ENCODE peak calls at places on chromosome 6, in ten cellular contexts. Y is SK-N-MC, C is small intestine, G is hepatocyte, Z is Peyer's patch, A is stomach, H is tibial artery, K is psoas muscle, X is vagina, W is IMR-90. T is an unnamed sample.

GRCh38 chr6:87817226-87817625 is 115.2 kb upstream of the AKIRIN2 start:
- DNase-seq in Z (no peak), A (no peak), H (no peak), C (no peak), X (no peak), Y (no peak), K (no peak), G (no peak), W (no peak), T (no peak)

GRCh38 chr6:83574783-83575182 is 62.4 kb downstream of the PRSS35 start:
- DNase-seq in Z (no peak), W (no peak), X (no peak), Y (no peak), G (no peak), K (no peak), A (no peak), H (no peak), C (no peak), T (no peak)

GRCh38 chr6:6660339-6661045 is 72.0 kb downstream of the LY86 start:
- DNase-seq in C (no peak), G (no peak), Y (no peak), X (peak; percentile 70), W (no peak), A (no peak), Z (no peak), K (no peak), H (no peak), T (no peak)

GRCh38 chr6:155187096-155187495 is 76.7 kb upstream of the CLDN20 start:
- DNase-seq in H (no peak), C (no peak), X (no peak), K (no peak), W (no peak), Y (no peak), G (no peak), A (no peak), Z (no peak), T (no peak)

GRCh38 chr6:2768125-2768524 is 2.9 kb downstream of the WRNIP1 start:
- DNase-seq in W (no peak), A (no peak), C (no peak), Z (no peak), Y (no peak), K (no peak), X (no peak), H (no peak), G (no peak), T (no peak)

GRCh38 chr6:139271056-139271455 is 20.7 kb downstream of the TXLNB start:
- DNase-seq in Z (no peak), X (no peak), K (no peak), A (no peak), G (no peak), Y (no peak), H (no peak), C (no peak), W (peak; percentile 77), T (no peak)

GRCh38 chr6:34068462-34069044 is 77.3 kb downstream of the GRM4 start:
- DNase-seq in C (no peak), G (no peak), W (no peak), A (no peak), X (no peak), K (no peak), Z (no peak), H (no peak), Y (no peak), T (no peak)

GRCh38 chr6:143589162-143589561 is 77.6 kb upstream of the FUCA2 start:
- DNase-seq in Z (no peak), C (no peak), W (no peak), X (no peak), H (no peak), G (no peak), A (no peak), K (no peak), Y (no peak), T (no peak)

GRCh38 chr6:11766056-11766455 is 12.5 kb downstream of the ADTRP start:
- DNase-seq in G (no peak), H (no peak), C (no peak), K (no peak), A (no peak), Y (no peak), X (no peak), W (peak; percentile 54), Z (no peak), T (no peak)

GRCh38 chr6:41858703-41859102 is 36.5 kb downstream of the USP49 start:
- DNase-seq in W (no peak), K (no peak), X (no peak), H (no peak), A (no peak), G (no peak), Y (no peak), Z (no peak), C (no peak), T (no peak)

GRCh38 chr6:33165581-33166258 is 26.5 kb downstream of the COL11A2 start:
- DNase-seq in K (no peak), A (no peak), Z (no peak), H (no peak), C (no peak), X (no peak), G (no peak), Y (no peak), W (no peak), T (no peak)

GRCh38 chr6:52497652-52498408 is 77.7 kb downstream of the EFHC1 start:
- DNase-seq in C (no peak), Y (no peak), X (no peak), G (no peak), Z (no peak), W (peak; percentile 58), A (no peak), H (no peak), K (no peak), T (no peak)

GRCh38 chr6:2865270-2866182 is 23.9 kb upstream of the SERPINB1 start:
- DNase-seq in K (no peak), G (no peak), Y (no peak), A (no peak), C (peak; percentile 71), Z (no peak), H (no peak), W (peak; percentile 58), X (no peak), T (no peak)

GRCh38 chr6:25403150-25403549 is 124.0 kb downstream of the CARMIL1 start:
- DNase-seq in W (no peak), X (no peak), H (no peak), Y (no peak), K (no peak), C (no peak), A (no peak), Z (no peak), G (no peak), T (no peak)

GRCh38 chr6:21357262-21357661 is 236.3 kb upstream of the SOX4 start:
- DNase-seq in Y (no peak), G (no peak), H (no peak), K (no peak), W (no peak), Z (no peak), X (no peak), C (no peak), A (no peak), T (no peak)

GRCh38 chr6:124512431-124512830 is 449.8 kb upstream of the RNF217 start:
- DNase-seq in Z (no peak), K (no peak), G (no peak), W (no peak), X (no peak), H (no peak), C (no peak), Y (no peak), A (no peak), T (no peak)

GRCh38 chr6:65155083-65155482 is 551.9 kb downstream of the EYS start:
- DNase-seq in H (no peak), W (no peak), A (no peak), Z (no peak), K (no peak), C (no peak), X (no peak), G (no peak), Y (no peak), T (no peak)

GRCh38 chr6:152085533-152085932 is 278.1 kb downstream of the ESR1 start:
- DNase-seq in A (no peak), W (peak; percentile 24), Y (no peak), X (no peak), Z (no peak), C (no peak), H (no peak), G (no peak), K (no peak), T (no peak)

GRCh38 chr6:170448745-170449144 is 104.4 kb downstream of the PSMB1 start:
- DNase-seq in K (no peak), W (no peak), Z (peak; percentile 25), A (no peak), H (no peak), X (no peak), C (no peak), G (no peak), Y (no peak), T (no peak)

GRCh38 chr6:51299649-51300380 is 481.1 kb downstream of the TFAP2B start:
- DNase-seq in H (no peak), A (no peak), X (no peak), G (no peak), W (no peak), Y (no peak), Z (no peak), K (no peak), C (no peak), T (no peak)
- H3K27ac ChIP-seq in H (no peak overlapping the region), A (no peak overlapping the region), X (no peak overlapping the region), G (no peak overlapping the region), W (no peak overlapping the region), Y (no peak overlapping the region), Z (no peak overlapping the region), K (no peak overlapping the region), C (no peak overlapping the region), T (no peak overlapping the region)

GRCh38 chr6:327538-328183 is 35.4 kb downstream of the DUSP22 start:
- DNase-seq in H (no peak), G (no peak), Z (no peak), C (no peak), K (no peak), Y (no peak), W (peak; percentile 35), X (no peak), A (no peak), T (no peak)
- H3K4me3 ChIP-seq in H (no peak overlapping the region), G (no peak overlapping the region), Z (no peak overlapping the region), C (no peak overlapping the region), K (no peak overlapping the region), Y (no peak overlapping the region), W (no peak overlapping the region), X (no peak overlapping the region), A (no peak overlapping the region), T (no peak overlapping the region)

DNA sequence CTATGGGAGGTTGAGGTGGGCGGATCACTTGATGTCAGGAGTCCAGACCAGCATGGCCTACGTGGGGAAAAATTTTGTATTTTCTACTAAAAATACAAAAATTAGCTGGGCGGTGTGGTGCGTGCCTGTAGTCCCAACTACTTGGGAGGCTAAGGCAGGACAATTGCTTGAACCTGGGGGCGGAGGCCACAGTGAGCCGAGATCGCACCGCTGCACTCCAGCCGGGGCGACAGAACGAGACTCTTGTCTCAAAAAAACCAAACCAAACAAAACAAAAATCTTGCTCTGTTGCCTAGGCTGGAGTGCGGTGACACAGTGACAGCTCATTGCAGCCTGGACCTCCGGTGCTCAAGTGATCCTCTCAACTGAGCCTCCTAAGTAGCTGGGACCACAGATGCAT is 16.2 kb downstream of the OR2W1 start:
- DNase-seq in W (no peak), G (no peak), K (no peak), A (no peak), H (no peak), C (no peak), Y (no peak), X (no peak), Z (no peak), T (no peak)
- H3K27ac ChIP-seq in W (no peak overlapping the region), G (no peak overlapping the region), K (no peak overlapping the region), A (no peak overlapping the region), H (no peak overlapping the region), C (no peak overlapping the region), Y (no peak overlapping the region), X (no peak overlapping the region), Z (no peak overlapping the region), T (no peak overlapping the region)

GRCh38 chr6:56552212-56553130 is 90.2 kb downstream of the DST start:
- DNase-seq in A (no peak), K (no peak), W (peak; percentile 76), Z (no peak), H (no peak), Y (no peak), G (no peak), C (no peak), X (no peak), T (no peak)
- H3K4me3 ChIP-seq in A (no peak overlapping the region), K (no peak overlapping the region), W (no peak overlapping the region), Z (no peak overlapping the region), H (no peak overlapping the region), Y (no peak overlapping the region), G (no peak overlapping the region), C (no peak overlapping the region), X (no peak overlapping the region), T (no peak overlapping the region)

T was measured in colonic mucosa.